ENCODE peak calls at places on chromosomes 3 and 15, in seven cellular contexts. One of them, this sample, is unnamed.

GRCh38 chr3:62277470-62277869 is 95.9 kb downstream of the FEZF2 start:
- DNase-seq in H54: no peak
- DNase-seq in GM10248: no peak
- DNase-seq in NCI-H345: no peak
- DNase-seq in RCC 7860: no peak
- DNase-seq in DMS 273 treated with DMSO at 0.1 percent for 48 hours: peak
- DNase-seq in HTR-8/SVneo: no peak
- DNase-seq in this sample: no peak

GRCh38 chr3:48247401-48247807 is 6.5 kb downstream of the ZNF589 start:
- DNase-seq in DMS 273 treated with DMSO at 0.1 percent for 48 hours: no peak
- DNase-seq in GM10248: no peak
- DNase-seq in NCI-H345: no peak
- DNase-seq in HTR-8/SVneo: no peak
- DNase-seq in RCC 7860: no peak
- DNase-seq in H54: peak
- DNase-seq in this sample: peak

GRCh38 chr15:69316281-69316680 is 17.6 kb downstream of the PAQR5 start:
- DNase-seq in HTR-8/SVneo: no peak
- DNase-seq in H54: no peak
- DNase-seq in NCI-H345: no peak
- DNase-seq in RCC 7860: no peak
- DNase-seq in DMS 273 treated with DMSO at 0.1 percent for 48 hours: no peak
- DNase-seq in GM10248: no peak
- DNase-seq in this sample: no peak

GRCh38 chr3:177640319-177640997 is 443.2 kb upstream of the TBL1XR1 start:
- DNase-seq in HTR-8/SVneo: no peak
- DNase-seq in RCC 7860: no peak
- DNase-seq in DMS 273 treated with DMSO at 0.1 percent for 48 hours: no peak
- DNase-seq in H54: no peak
- DNase-seq in NCI-H345: peak
- DNase-seq in GM10248: no peak
- DNase-seq in this sample: no peak

GRCh38 chr3:110677506-110677905 is 394.1 kb upstream of the NECTIN3 start:
- DNase-seq in NCI-H345: no peak
- DNase-seq in GM10248: no peak
- DNase-seq in HTR-8/SVneo: no peak
- DNase-seq in RCC 7860: no peak
- DNase-seq in H54: no peak
- DNase-seq in DMS 273 treated with DMSO at 0.1 percent for 48 hours: no peak
- DNase-seq in this sample: peak

GRCh38 chr15:94135748-94136147 is 95.6 kb upstream of the MCTP2 start:
- DNase-seq in HTR-8/SVneo: no peak
- DNase-seq in GM10248: no peak
- DNase-seq in DMS 273 treated with DMSO at 0.1 percent for 48 hours: no peak
- DNase-seq in RCC 7860: no peak
- DNase-seq in NCI-H345: peak
- DNase-seq in H54: no peak
- DNase-seq in this sample: peak

GRCh38 chr15:86229966-86230365 is 150.3 kb downstream of the AGBL1 start:
- DNase-seq in HTR-8/SVneo: no peak
- DNase-seq in RCC 7860: no peak
- DNase-seq in H54: no peak
- DNase-seq in DMS 273 treated with DMSO at 0.1 percent for 48 hours: no peak
- DNase-seq in NCI-H345: no peak
- DNase-seq in GM10248: no peak
- DNase-seq in this sample: no peak

GRCh38 chr3:186235554-186235953 is 126.5 kb downstream of the DGKG start:
- DNase-seq in NCI-H345: no peak
- DNase-seq in HTR-8/SVneo: no peak
- DNase-seq in H54: no peak
- DNase-seq in GM10248: peak
- DNase-seq in DMS 273 treated with DMSO at 0.1 percent for 48 hours: no peak
- DNase-seq in RCC 7860: no peak
- DNase-seq in this sample: no peak

GRCh38 chr3:155252021-155252420 is 41.5 kb downstream of the STRIT1 start:
- DNase-seq in NCI-H345: no peak
- DNase-seq in H54: no peak
- DNase-seq in DMS 273 treated with DMSO at 0.1 percent for 48 hours: no peak
- DNase-seq in GM10248: no peak
- DNase-seq in HTR-8/SVneo: no peak
- DNase-seq in RCC 7860: no peak
- DNase-seq in this sample: no peak

GRCh38 chr3:55655544-55655943 is 168.4 kb upstream of the WNT5A start:
- DNase-seq in H54: no peak
- DNase-seq in GM10248: no peak
- DNase-seq in DMS 273 treated with DMSO at 0.1 percent for 48 hours: no peak
- DNase-seq in NCI-H345: no peak
- DNase-seq in RCC 7860: no peak
- DNase-seq in HTR-8/SVneo: no peak
- DNase-seq in this sample: no peak

GRCh38 chr3:194306771-194307640 is 44.1 kb downstream of the CPN2 start:
- DNase-seq in HTR-8/SVneo: no peak
- DNase-seq in NCI-H345: no peak
- DNase-seq in DMS 273 treated with DMSO at 0.1 percent for 48 hours: no peak
- DNase-seq in H54: no peak
- DNase-seq in RCC 7860: no peak
- DNase-seq in GM10248: peak
- DNase-seq in this sample: no peak

GRCh38 chr3:17629400-17629799 is 113.0 kb downstream of the TBC1D5 start:
- DNase-seq in RCC 7860: no peak
- DNase-seq in H54: no peak
- DNase-seq in NCI-H345: no peak
- DNase-seq in GM10248: no peak
- DNase-seq in HTR-8/SVneo: no peak
- DNase-seq in DMS 273 treated with DMSO at 0.1 percent for 48 hours: no peak
- DNase-seq in this sample: no peak

GRCh38 chr3:23811117-23811487 is 5.3 kb downstream of the UBE2E1 start:
- DNase-seq in HTR-8/SVneo: no peak
- DNase-seq in DMS 273 treated with DMSO at 0.1 percent for 48 hours: no peak
- DNase-seq in NCI-H345: peak
- DNase-seq in H54: no peak
- DNase-seq in RCC 7860: no peak
- DNase-seq in GM10248: no peak
- DNase-seq in this sample: no peak

GRCh38 chr3:128727996-128728395 is 2.0 kb downstream of the RAB7A start:
- DNase-seq in NCI-H345: no peak
- DNase-seq in HTR-8/SVneo: no peak
- DNase-seq in GM10248: no peak
- DNase-seq in DMS 273 treated with DMSO at 0.1 percent for 48 hours: no peak
- DNase-seq in RCC 7860: no peak
- DNase-seq in H54: peak
- DNase-seq in this sample: no peak

GRCh38 chr3:14889943-14890342 is 57.4 kb upstream of the NR2C2 start:
- DNase-seq in NCI-H345: no peak
- DNase-seq in GM10248: no peak
- DNase-seq in H54: no peak
- DNase-seq in DMS 273 treated with DMSO at 0.1 percent for 48 hours: no peak
- DNase-seq in HTR-8/SVneo: no peak
- DNase-seq in RCC 7860: no peak
- DNase-seq in this sample: no peak

GRCh38 chr3:15781131-15781530 is 16.6 kb downstream of the ANKRD28 start:
- DNase-seq in H54: no peak
- DNase-seq in NCI-H345: no peak
- DNase-seq in GM10248: no peak
- DNase-seq in RCC 7860: no peak
- DNase-seq in HTR-8/SVneo: no peak
- DNase-seq in DMS 273 treated with DMSO at 0.1 percent for 48 hours: no peak
- DNase-seq in this sample: no peak

GRCh38 chr15:48239334-48239733 is 33.2 kb downstream of the SLC12A1 start:
- DNase-seq in DMS 273 treated with DMSO at 0.1 percent for 48 hours: no peak
- DNase-seq in NCI-H345: no peak
- DNase-seq in H54: no peak
- DNase-seq in RCC 7860: no peak
- DNase-seq in GM10248: no peak
- DNase-seq in HTR-8/SVneo: no peak
- DNase-seq in this sample: no peak

GRCh38 chr3:111714305-111714704 is 119.2 kb upstream of the ZBED2 start:
- DNase-seq in H54: no peak
- DNase-seq in NCI-H345: no peak
- DNase-seq in DMS 273 treated with DMSO at 0.1 percent for 48 hours: no peak
- DNase-seq in HTR-8/SVneo: no peak
- DNase-seq in RCC 7860: peak
- DNase-seq in GM10248: no peak
- DNase-seq in this sample: peak

GRCh38 chr3:50603261-50604109 is 8.1 kb downstream of the CISH start:
- DNase-seq in H54: no peak
- DNase-seq in RCC 7860: no peak
- DNase-seq in GM10248: no peak
- DNase-seq in DMS 273 treated with DMSO at 0.1 percent for 48 hours: no peak
- DNase-seq in NCI-H345: no peak
- DNase-seq in HTR-8/SVneo: no peak
- DNase-seq in this sample: no peak

GRCh38 chr3:56999547-56999946 is 60.9 kb upstream of the SPATA12 start:
- DNase-seq in HTR-8/SVneo: no peak
- DNase-seq in NCI-H345: no peak
- DNase-seq in H54: no peak
- DNase-seq in GM10248: no peak
- DNase-seq in DMS 273 treated with DMSO at 0.1 percent for 48 hours: no peak
- DNase-seq in RCC 7860: no peak
- DNase-seq in this sample: no peak

GRCh38 chr15:71588746-71589145 is 221.6 kb upstream of the NR2E3 start:
- DNase-seq in GM10248: no peak
- DNase-seq in NCI-H345: no peak
- DNase-seq in RCC 7860: peak
- DNase-seq in HTR-8/SVneo: peak
- DNase-seq in H54: peak
- DNase-seq in DMS 273 treated with DMSO at 0.1 percent for 48 hours: no peak
- DNase-seq in this sample: peak

GRCh38 chr15:101070502-101071273 is 151.5 kb downstream of the LRRK1 start:
- DNase-seq in DMS 273 treated with DMSO at 0.1 percent for 48 hours: no peak
- DNase-seq in RCC 7860: peak
- DNase-seq in NCI-H345: no peak
- DNase-seq in H54: peak
- DNase-seq in GM10248: no peak
- DNase-seq in HTR-8/SVneo: peak
- DNase-seq in this sample: peak

GRCh38 chr3:154251610-154252009 is 72.7 kb downstream of the DHX36 start:
- DNase-seq in DMS 273 treated with DMSO at 0.1 percent for 48 hours: no peak
- DNase-seq in NCI-H345: no peak
- DNase-seq in RCC 7860: no peak
- DNase-seq in GM10248: no peak
- DNase-seq in H54: no peak
- DNase-seq in HTR-8/SVneo: no peak
- DNase-seq in this sample: no peak

GRCh38 chr15:51757463-51757862 is 6.1 kb downstream of the TMOD2 start:
- DNase-seq in DMS 273 treated with DMSO at 0.1 percent for 48 hours: no peak
- DNase-seq in HTR-8/SVneo: no peak
- DNase-seq in RCC 7860: no peak
- DNase-seq in H54: no peak
- DNase-seq in NCI-H345: no peak
- DNase-seq in GM10248: no peak
- DNase-seq in this sample: no peak

GRCh38 chr3:159169828-159170227 is 368.0 kb downstream of the MFSD1 start:
- DNase-seq in GM10248: no peak
- DNase-seq in H54: no peak
- DNase-seq in NCI-H345: no peak
- DNase-seq in RCC 7860: peak
- DNase-seq in DMS 273 treated with DMSO at 0.1 percent for 48 hours: no peak
- DNase-seq in HTR-8/SVneo: peak
- DNase-seq in this sample: no peak

GRCh38 chr3:136789976-136790375 is 28.9 kb upstream of the SLC35G2 start:
- DNase-seq in GM10248: no peak
- DNase-seq in H54: no peak
- DNase-seq in NCI-H345: no peak
- DNase-seq in RCC 7860: no peak
- DNase-seq in HTR-8/SVneo: no peak
- DNase-seq in DMS 273 treated with DMSO at 0.1 percent for 48 hours: no peak
- DNase-seq in this sample: no peak

GRCh38 chr15:41877631-41878354 is 16.1 kb downstream of the SPTBN5 start:
- DNase-seq in DMS 273 treated with DMSO at 0.1 percent for 48 hours: no peak
- DNase-seq in RCC 7860: no peak
- DNase-seq in GM10248: no peak
- DNase-seq in NCI-H345: peak
- DNase-seq in HTR-8/SVneo: no peak
- DNase-seq in H54: no peak
- DNase-seq in this sample: no peak

GRCh38 chr15:40881351-40881750 is 7.3 kb upstream of the RHOV start:
- DNase-seq in H54: no peak
- DNase-seq in DMS 273 treated with DMSO at 0.1 percent for 48 hours: no peak
- DNase-seq in RCC 7860: no peak
- DNase-seq in HTR-8/SVneo: no peak
- DNase-seq in NCI-H345: no peak
- DNase-seq in GM10248: no peak
- DNase-seq in this sample: no peak

GRCh38 chr3:155110996-155111901 is 31.1 kb downstream of the MME start:
- DNase-seq in DMS 273 treated with DMSO at 0.1 percent for 48 hours: no peak
- DNase-seq in NCI-H345: no peak
- DNase-seq in HTR-8/SVneo: no peak
- DNase-seq in RCC 7860: no peak
- DNase-seq in H54: no peak
- DNase-seq in GM10248: no peak
- DNase-seq in this sample: no peak

GRCh38 chr3:53218136-53218535 is 37.7 kb downstream of the TKT start:
- DNase-seq in H54: no peak
- DNase-seq in GM10248: no peak
- DNase-seq in RCC 7860: no peak
- DNase-seq in NCI-H345: no peak
- DNase-seq in HTR-8/SVneo: no peak
- DNase-seq in DMS 273 treated with DMSO at 0.1 percent for 48 hours: no peak
- DNase-seq in this sample: no peak

GRCh38 chr3:129022114-129022994 is 21.2 kb downstream of the EFCC1 start:
- DNase-seq in HTR-8/SVneo: no peak
- DNase-seq in RCC 7860: no peak
- DNase-seq in GM10248: no peak
- DNase-seq in NCI-H345: no peak
- DNase-seq in H54: no peak
- DNase-seq in DMS 273 treated with DMSO at 0.1 percent for 48 hours: no peak
- DNase-seq in this sample: no peak

GRCh38 chr15:92326236-92326635 is 67.4 kb upstream of the ST8SIA2 start:
- DNase-seq in GM10248: no peak
- DNase-seq in DMS 273 treated with DMSO at 0.1 percent for 48 hours: no peak
- DNase-seq in H54: no peak
- DNase-seq in RCC 7860: no peak
- DNase-seq in NCI-H345: no peak
- DNase-seq in HTR-8/SVneo: no peak
- DNase-seq in this sample: no peak

GRCh38 chr15:64856429-64857145 is 14.9 kb downstream of the PLEKHO2 start:
- DNase-seq in GM10248: no peak
- DNase-seq in HTR-8/SVneo: no peak
- DNase-seq in NCI-H345: no peak
- DNase-seq in H54: peak
- DNase-seq in RCC 7860: no peak
- DNase-seq in DMS 273 treated with DMSO at 0.1 percent for 48 hours: no peak
- DNase-seq in this sample: peak

GRCh38 chr15:29183071-29183831 is 86.4 kb downstream of the NSMCE3 start:
- DNase-seq in DMS 273 treated with DMSO at 0.1 percent for 48 hours: no peak
- DNase-seq in NCI-H345: peak
- DNase-seq in HTR-8/SVneo: peak
- DNase-seq in H54: no peak
- DNase-seq in RCC 7860: no peak
- DNase-seq in GM10248: no peak
- DNase-seq in this sample: no peak

GRCh38 chr3:185807455-185808068 is 17.3 kb downstream of the IGF2BP2 start:
- DNase-seq in H54: peak
- DNase-seq in DMS 273 treated with DMSO at 0.1 percent for 48 hours: no peak
- DNase-seq in HTR-8/SVneo: no peak
- DNase-seq in GM10248: no peak
- DNase-seq in NCI-H345: no peak
- DNase-seq in RCC 7860: peak
- DNase-seq in this sample: no peak

GRCh38 chr3:8712045-8712870 is 21.3 kb upstream of the CAV3 start:
- DNase-seq in GM10248: no peak
- DNase-seq in H54: peak
- DNase-seq in RCC 7860: peak
- DNase-seq in DMS 273 treated with DMSO at 0.1 percent for 48 hours: peak
- DNase-seq in NCI-H345: no peak
- DNase-seq in HTR-8/SVneo: no peak
- DNase-seq in this sample: peak

GRCh38 chr3:19947549-19948071 is 713 bp downstream of the RAB5A start:
- DNase-seq in HTR-8/SVneo: peak
- DNase-seq in DMS 273 treated with DMSO at 0.1 percent for 48 hours: no peak
- DNase-seq in H54: peak
- DNase-seq in NCI-H345: peak
- DNase-seq in RCC 7860: no peak
- DNase-seq in GM10248: peak
- DNase-seq in this sample: peak

GRCh38 chr15:60392601-60392985 is 5.2 kb downstream of the ANXA2 start:
- DNase-seq in H54: no peak
- DNase-seq in HTR-8/SVneo: no peak
- DNase-seq in RCC 7860: peak
- DNase-seq in GM10248: no peak
- DNase-seq in NCI-H345: peak
- DNase-seq in DMS 273 treated with DMSO at 0.1 percent for 48 hours: no peak
- DNase-seq in this sample: peak